ENCODE peak calls at places on chromosomes 7 and 10, in seven cellular contexts. R, N, M, G, J, C and Q are unnamed samples.

GRCh38 chr10:113264333-113265131 is 288.3 kb upstream of the HABP2 start:
- DNase-seq in R (no peak), N (no peak), M (no peak), G (peak), J (no peak), C (no peak), Q (no peak)

GRCh38 chr7:155187061-155187785 is 110.5 kb upstream of the INSIG1 start:
- DNase-seq in R (no peak), N (no peak), M (no peak), G (no peak), J (no peak), C (no peak), Q (no peak)

GRCh38 chr7:73567701-73568685 is 10.4 kb downstream of the TBL2 start:
- DNase-seq in R (no peak), N (no peak), M (no peak), G (no peak), J (no peak), C (no peak), Q (no peak)

GRCh38 chr7:64307254-64308018 is 6.3 kb upstream of the ZNF736 start:
- DNase-seq in R (peak), N (peak), M (peak), G (no peak), J (no peak), C (peak), Q (peak)

GRCh38 chr10:96772239-96772638 is 51.9 kb upstream of the PIK3AP1 start:
- DNase-seq in R (no peak), N (no peak), M (no peak), G (no peak), J (no peak), C (no peak), Q (no peak)

GRCh38 chr7:322111-322671 is 32.2 kb downstream of the FOXL3 start:
- DNase-seq in R (peak), N (peak), M (peak), G (peak), J (peak), C (peak), Q (peak)

GRCh38 chr10:22736134-22736533 is 21.8 kb upstream of the PIP4K2A start:
- DNase-seq in R (no peak), N (no peak), M (no peak), G (no peak), J (no peak), C (no peak), Q (no peak)

GRCh38 chr10:3538291-3538849 is 246.6 kb downstream of the KLF6 start:
- DNase-seq in R (no peak), N (no peak), M (no peak), G (no peak), J (no peak), C (no peak), Q (no peak)

GRCh38 chr10:13617146-13617545 is 30.4 kb downstream of the PRPF18 start:
- DNase-seq in R (no peak), N (no peak), M (no peak), G (no peak), J (no peak), C (no peak), Q (no peak)

GRCh38 chr10:17643755-17644484 is at the start of gene STAM:
- DNase-seq in R (peak), N (peak), M (peak), G (peak), J (peak), C (peak), Q (peak)

GRCh38 chr10:46028584-46029570 is 1.5 kb downstream of the NCOA4 start:
- DNase-seq in R (no peak), N (peak), M (no peak), G (no peak), J (no peak), C (peak), Q (no peak)

GRCh38 chr7:116547347-116547746 is 22.5 kb downstream of the CAV1 start:
- DNase-seq in R (no peak), N (no peak), M (no peak), G (no peak), J (no peak), C (no peak), Q (peak)

GRCh38 chr10:133277277-133277992 is 767 bp upstream of the ADAM8 start:
- DNase-seq in R (no peak), N (no peak), M (no peak), G (no peak), J (no peak), C (no peak), Q (no peak)

GRCh38 chr10:42984035-42984610 is 92.7 kb upstream of the RET start:
- DNase-seq in R (no peak), N (no peak), M (no peak), G (no peak), J (no peak), C (no peak), Q (peak)

GRCh38 chr10:87505366-87506113 is 847 bp downstream of the MINPP1 start:
- DNase-seq in R (peak), N (no peak), M (peak), G (peak), J (peak), C (peak), Q (peak)

GRCh38 chr10:87506988-87507387 is 2.3 kb downstream of the MINPP1 start:
- DNase-seq in R (no peak), N (no peak), M (no peak), G (no peak), J (no peak), C (no peak), Q (no peak)

GRCh38 chr10:87511526-87511925 is 6.8 kb downstream of the MINPP1 start:
- DNase-seq in R (no peak), N (no peak), M (no peak), G (no peak), J (no peak), C (no peak), Q (no peak)

GRCh38 chr10:87507879-87508278 is 3.2 kb downstream of the MINPP1 start:
- DNase-seq in R (no peak), N (no peak), M (no peak), G (no peak), J (no peak), C (no peak), Q (no peak)

DNA sequence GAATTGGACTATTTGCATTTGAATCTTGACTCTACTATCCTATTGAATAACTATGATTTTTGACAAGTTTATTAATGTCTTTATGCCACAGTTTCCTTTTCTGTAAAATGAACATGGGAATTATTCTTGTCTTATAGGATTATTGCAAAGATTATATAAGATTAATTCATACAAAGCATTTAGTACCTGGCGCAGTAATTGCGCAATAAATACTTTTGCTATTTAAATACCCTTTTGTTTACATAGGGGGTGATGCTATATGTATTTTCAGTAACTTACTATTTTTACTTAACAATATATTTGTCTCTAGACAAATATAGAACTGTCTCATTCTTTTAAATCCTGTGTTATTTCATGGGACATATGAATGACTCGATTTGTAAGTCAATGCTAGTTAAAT is 5.3 kb downstream of the MINPP1 start:
- DNase-seq in R (no peak), N (no peak), M (no peak), G (no peak), J (no peak), C (no peak), Q (no peak)
- TF ChIP-seq CTCF in R (no peak), N (no peak), M (no peak), G (no peak), J (no peak), C (no peak), Q (no peak)

DNA sequence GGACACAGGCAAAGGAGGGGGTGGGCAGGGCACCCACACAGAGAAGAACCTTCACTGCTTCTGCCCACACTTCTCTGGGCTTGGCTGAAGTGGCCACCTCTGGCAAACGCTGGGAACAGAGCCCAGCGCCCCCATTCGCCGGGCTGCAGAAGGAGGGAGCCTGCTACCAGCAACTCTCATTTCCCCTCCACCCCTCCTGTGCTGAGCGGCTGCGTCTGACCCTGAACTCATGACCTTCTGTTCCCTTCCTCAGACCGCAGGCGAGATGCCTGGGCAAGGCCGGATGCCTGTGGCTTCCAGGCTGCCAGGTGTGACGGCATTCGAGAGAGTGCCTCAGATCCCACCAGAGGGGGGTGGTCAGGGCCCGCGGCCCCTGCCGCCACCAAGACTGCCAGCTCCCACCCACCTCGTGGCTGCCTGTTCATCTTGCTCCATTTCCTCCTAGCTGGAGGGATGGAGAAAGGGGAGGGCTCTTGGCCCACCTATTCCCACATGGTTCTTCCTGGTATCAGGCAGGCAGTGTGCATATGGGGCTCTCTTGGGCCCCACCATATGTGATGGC is 19.8 kb downstream of the DNAJB12 start:
- DNase-seq in R (peak), N (peak), M (peak), G (no peak), J (no peak), C (peak), Q (peak)
- TF ChIP-seq CTCF in R (peak), N (no peak), M (no peak), G (no peak), J (no peak), C (no peak), Q (no peak)

GRCh38 chr10:114347791-114348190 is 56.5 kb downstream of the AFAP1L2 start:
- DNase-seq in R (no peak), N (no peak), M (no peak), G (no peak), J (no peak), C (no peak), Q (no peak)

GRCh38 chr10:114345701-114346100 is 58.6 kb downstream of the AFAP1L2 start:
- DNase-seq in R (no peak), N (no peak), M (no peak), G (no peak), J (no peak), C (no peak), Q (no peak)

GRCh38 chr10:114343623-114344306 is 60.5 kb downstream of the AFAP1L2 start:
- DNase-seq in R (no peak), N (no peak), M (no peak), G (no peak), J (no peak), C (no peak), Q (no peak)

GRCh38 chr10:114347191-114347739 is 57.0 kb downstream of the AFAP1L2 start:
- DNase-seq in R (no peak), N (no peak), M (no peak), G (no peak), J (no peak), C (no peak), Q (no peak)

DNA sequence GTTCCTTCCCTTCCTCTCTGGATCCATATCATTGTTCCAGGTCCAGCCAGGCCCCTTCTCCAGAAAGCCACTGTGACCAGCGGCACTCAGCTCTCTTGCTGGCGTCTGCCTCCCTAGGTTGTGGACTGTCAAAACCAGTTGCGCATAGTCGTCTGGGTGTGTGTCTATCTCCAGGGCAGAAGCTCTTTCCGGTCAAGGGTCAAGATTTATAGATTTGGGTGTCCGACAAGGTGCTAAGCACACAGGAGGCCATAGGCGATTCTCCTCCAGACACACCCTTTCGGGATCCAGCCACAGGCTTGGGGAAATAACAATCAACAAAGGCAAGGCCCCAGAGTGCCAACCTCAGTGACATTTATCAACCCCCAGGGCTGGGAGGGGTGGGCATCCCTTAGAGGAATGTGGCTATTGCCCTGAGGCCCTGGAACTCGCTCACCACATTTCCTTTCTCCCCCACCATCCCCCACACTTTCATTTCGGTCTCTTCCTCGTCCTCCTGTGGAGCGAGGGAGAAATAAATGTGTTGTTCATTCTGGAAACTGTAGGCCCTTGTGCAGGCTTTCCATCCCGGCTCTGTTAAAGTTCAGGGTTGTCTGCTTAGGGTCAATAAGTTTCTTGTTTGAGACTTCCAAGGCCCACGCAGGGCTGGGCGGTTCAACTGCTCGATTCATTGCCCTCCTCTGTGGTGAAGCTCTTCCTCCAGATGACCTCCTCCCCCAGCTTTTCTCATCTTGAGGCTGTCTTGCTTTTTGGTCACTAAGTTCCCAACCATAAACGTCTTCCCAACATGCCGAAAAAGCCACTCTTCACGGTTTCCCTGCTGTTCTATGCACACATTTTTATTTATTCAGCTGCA is 57.9 kb downstream of the AFAP1L2 start:
- DNase-seq in R (no peak), N (no peak), M (no peak), G (no peak), J (peak), C (no peak), Q (no peak)
- TF ChIP-seq CTCF in R (no peak), N (no peak), M (no peak), G (no peak), J (no peak), C (no peak), Q (no peak)

GRCh38 chr10:8477300-8477699 is 422.8 kb downstream of the GATA3 start:
- DNase-seq in R (no peak), N (no peak), M (no peak), G (no peak), J (no peak), C (no peak), Q (no peak)

GRCh38 chr10:8468477-8468876 is 414.0 kb downstream of the GATA3 start:
- DNase-seq in R (no peak), N (no peak), M (no peak), G (no peak), J (no peak), C (no peak), Q (no peak)

GRCh38 chr10:8473205-8473604 is 418.7 kb downstream of the GATA3 start:
- DNase-seq in R (no peak), N (no peak), M (no peak), G (no peak), J (no peak), C (no peak), Q (no peak)
- TF ChIP-seq CTCF in R (no peak), N (no peak), M (no peak), G (no peak), J (no peak), C (peak), Q (no peak)

GRCh38 chr10:59227136-59227673 is 50.8 kb downstream of the PHYHIPL start:
- DNase-seq in R (no peak), N (no peak), M (no peak), G (no peak), J (no peak), C (no peak), Q (no peak)
- TF ChIP-seq CTCF in R (no peak), N (no peak), M (no peak), G (no peak), J (no peak), C (no peak), Q (no peak)

DNA sequence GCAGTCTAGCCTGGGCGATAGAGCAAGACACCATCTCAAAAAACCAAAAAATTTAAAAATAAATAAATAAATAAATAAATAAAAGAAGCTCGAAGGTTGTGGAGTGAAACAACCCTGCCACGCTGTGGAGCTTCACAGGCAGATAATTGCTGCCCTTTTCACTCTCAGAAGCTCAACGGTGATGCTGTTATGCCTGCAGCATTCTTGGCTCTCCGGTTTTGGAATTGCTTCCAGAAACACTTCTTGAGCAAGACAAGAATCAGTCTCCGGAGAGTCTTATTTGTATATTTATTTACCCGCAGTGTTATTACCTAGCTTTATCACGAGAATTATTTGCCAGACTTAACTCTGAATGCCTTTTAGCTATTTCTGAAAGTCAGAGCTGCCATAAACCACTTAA is 40.5 kb upstream of the UBE2H start:
- DNase-seq in R (no peak), N (no peak), M (peak), G (no peak), J (no peak), C (no peak), Q (no peak)
- TF ChIP-seq CTCF in R (no peak), N (no peak), M (no peak), G (no peak), J (no peak), C (no peak), Q (no peak)

GRCh38 chr7:44086627-44087026 is 4.3 kb upstream of the POLM start:
- DNase-seq in R (no peak), N (no peak), M (no peak), G (no peak), J (no peak), C (no peak), Q (no peak)

GRCh38 chr7:44084695-44085094 is 2.4 kb upstream of the POLM start:
- DNase-seq in R (no peak), N (no peak), M (no peak), G (no peak), J (no peak), C (no peak), Q (no peak)

GRCh38 chr7:44087914-44088838 is 5.8 kb upstream of the POLM start:
- DNase-seq in R (peak), N (no peak), M (peak), G (no peak), J (no peak), C (no peak), Q (no peak)

GRCh38 chr7:44083796-44084195 is 1.5 kb upstream of the POLM start:
- DNase-seq in R (peak), N (no peak), M (no peak), G (no peak), J (no peak), C (no peak), Q (no peak)

DNA sequence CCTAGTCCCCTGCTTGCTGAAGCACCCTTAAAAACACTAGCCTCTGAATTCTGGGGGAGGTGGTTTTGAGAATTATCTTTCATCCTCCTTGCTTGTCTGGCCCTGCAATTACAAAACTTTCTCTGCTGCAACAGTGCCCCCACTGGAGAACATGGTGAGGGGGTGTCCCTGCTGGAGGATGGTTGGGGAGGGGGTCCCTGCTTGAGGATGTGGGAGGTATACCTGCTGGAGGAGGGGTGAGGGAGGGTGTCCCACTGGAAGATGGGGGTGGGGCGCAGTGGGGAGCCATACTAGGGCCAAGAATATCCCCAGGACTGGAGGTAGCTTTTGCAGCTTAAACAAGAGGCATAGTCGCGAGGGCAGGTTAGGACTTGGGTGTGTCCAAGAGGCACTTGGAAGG is 3.2 kb upstream of the POLM start:
- DNase-seq in R (peak), N (no peak), M (no peak), G (no peak), J (no peak), C (no peak), Q (no peak)
- TF ChIP-seq CTCF in R (no peak), N (no peak), M (no peak), G (no peak), J (peak), C (no peak), Q (no peak)